ENCODE peak calls at places on chromosomes 5 and 9, in nine cellular contexts. One of them, this sample, is unnamed.

GRCh38 chr9:75788006-75788634 is 102.4 kb upstream of the PCSK5 start:
- DNase-seq in activated CD4-positive, alpha-beta T cell treated with anti-CD3 and anti-CD28 coated beads, Interleukin-2, amount 50 U/mL, for 1 hour: no peak
- DNase-seq in mucosa of descending colon: no peak
- DNase-seq in stimulated activated naive CD8-positive, alpha-beta T cell treated with anti-CD3 and anti-CD28 coated beads, Interleukin-15, amount 100 ng/mL, for 72 hours: no peak
- DNase-seq in breast epithelium: no peak
- DNase-seq in ovary: peak; percentile 43
- DNase-seq in thyroid gland: no peak
- DNase-seq in cardiac fibroblast: peak; percentile 92
- DNase-seq in H7: no peak
- DNase-seq in this sample: no peak

GRCh38 chr9:123003467-123003866 is 30.0 kb upstream of the GPR21 start:
- DNase-seq in mucosa of descending colon: no peak
- DNase-seq in stimulated activated naive CD8-positive, alpha-beta T cell treated with anti-CD3 and anti-CD28 coated beads, Interleukin-15, amount 100 ng/mL, for 72 hours: no peak
- DNase-seq in breast epithelium: no peak
- DNase-seq in activated CD4-positive, alpha-beta T cell treated with anti-CD3 and anti-CD28 coated beads, Interleukin-2, amount 50 U/mL, for 1 hour: no peak
- DNase-seq in thyroid gland: no peak
- DNase-seq in ovary: no peak
- DNase-seq in cardiac fibroblast: peak; percentile 59
- DNase-seq in H7: no peak
- DNase-seq in this sample: no peak

GRCh38 chr9:92636627-92637026 is 33.3 kb downstream of the IPPK start:
- DNase-seq in ovary: no peak
- DNase-seq in stimulated activated naive CD8-positive, alpha-beta T cell treated with anti-CD3 and anti-CD28 coated beads, Interleukin-15, amount 100 ng/mL, for 72 hours: no peak
- DNase-seq in breast epithelium: no peak
- DNase-seq in activated CD4-positive, alpha-beta T cell treated with anti-CD3 and anti-CD28 coated beads, Interleukin-2, amount 50 U/mL, for 1 hour: no peak
- DNase-seq in cardiac fibroblast: no peak
- DNase-seq in thyroid gland: no peak
- DNase-seq in mucosa of descending colon: no peak
- DNase-seq in H7: no peak
- DNase-seq in this sample: no peak

GRCh38 chr5:133944263-133945230 is 23.9 kb downstream of the C5orf15 start:
- DNase-seq in cardiac fibroblast: peak; percentile 65
- DNase-seq in stimulated activated naive CD8-positive, alpha-beta T cell treated with anti-CD3 and anti-CD28 coated beads, Interleukin-15, amount 100 ng/mL, for 72 hours: peak; percentile 63
- DNase-seq in mucosa of descending colon: no peak
- DNase-seq in breast epithelium: no peak
- DNase-seq in H7: peak; percentile 72
- DNase-seq in ovary: no peak
- DNase-seq in thyroid gland: peak; percentile 46
- DNase-seq in activated CD4-positive, alpha-beta T cell treated with anti-CD3 and anti-CD28 coated beads, Interleukin-2, amount 50 U/mL, for 1 hour: peak; percentile 22
- DNase-seq in this sample: no peak

GRCh38 chr9:138074516-138074915 is 196.9 kb downstream of the CACNA1B start:
- DNase-seq in thyroid gland: no peak
- DNase-seq in activated CD4-positive, alpha-beta T cell treated with anti-CD3 and anti-CD28 coated beads, Interleukin-2, amount 50 U/mL, for 1 hour: no peak
- DNase-seq in H7: peak; percentile 28
- DNase-seq in ovary: no peak
- DNase-seq in cardiac fibroblast: no peak
- DNase-seq in breast epithelium: no peak
- DNase-seq in stimulated activated naive CD8-positive, alpha-beta T cell treated with anti-CD3 and anti-CD28 coated beads, Interleukin-15, amount 100 ng/mL, for 72 hours: no peak
- DNase-seq in mucosa of descending colon: no peak
- DNase-seq in this sample: no peak

GRCh38 chr5:151805414-151806225 is 33.9 kb downstream of the G3BP1 start:
- DNase-seq in thyroid gland: no peak
- DNase-seq in breast epithelium: no peak
- DNase-seq in mucosa of descending colon: no peak
- DNase-seq in cardiac fibroblast: peak; percentile 51
- DNase-seq in activated CD4-positive, alpha-beta T cell treated with anti-CD3 and anti-CD28 coated beads, Interleukin-2, amount 50 U/mL, for 1 hour: no peak
- DNase-seq in stimulated activated naive CD8-positive, alpha-beta T cell treated with anti-CD3 and anti-CD28 coated beads, Interleukin-15, amount 100 ng/mL, for 72 hours: no peak
- DNase-seq in ovary: no peak
- DNase-seq in H7: no peak
- DNase-seq in this sample: no peak

GRCh38 chr9:110041452-110041851 is 166.5 kb downstream of the C9orf152 start:
- DNase-seq in stimulated activated naive CD8-positive, alpha-beta T cell treated with anti-CD3 and anti-CD28 coated beads, Interleukin-15, amount 100 ng/mL, for 72 hours: no peak
- DNase-seq in activated CD4-positive, alpha-beta T cell treated with anti-CD3 and anti-CD28 coated beads, Interleukin-2, amount 50 U/mL, for 1 hour: no peak
- DNase-seq in mucosa of descending colon: no peak
- DNase-seq in cardiac fibroblast: peak; percentile 9
- DNase-seq in breast epithelium: no peak
- DNase-seq in thyroid gland: no peak
- DNase-seq in H7: no peak
- DNase-seq in ovary: no peak
- DNase-seq in this sample: no peak

GRCh38 chr5:102483736-102484135 is 15.1 kb downstream of the SLCO6A1 start:
- DNase-seq in breast epithelium: no peak
- DNase-seq in thyroid gland: no peak
- DNase-seq in stimulated activated naive CD8-positive, alpha-beta T cell treated with anti-CD3 and anti-CD28 coated beads, Interleukin-15, amount 100 ng/mL, for 72 hours: no peak
- DNase-seq in mucosa of descending colon: no peak
- DNase-seq in cardiac fibroblast: peak; percentile 62
- DNase-seq in activated CD4-positive, alpha-beta T cell treated with anti-CD3 and anti-CD28 coated beads, Interleukin-2, amount 50 U/mL, for 1 hour: no peak
- DNase-seq in H7: no peak
- DNase-seq in ovary: no peak
- DNase-seq in this sample: no peak

GRCh38 chr9:5510360-5510931 is at the start of gene PDCD1LG2:
- DNase-seq in cardiac fibroblast: peak; percentile 88
- DNase-seq in thyroid gland: no peak
- DNase-seq in breast epithelium: no peak
- DNase-seq in activated CD4-positive, alpha-beta T cell treated with anti-CD3 and anti-CD28 coated beads, Interleukin-2, amount 50 U/mL, for 1 hour: no peak
- DNase-seq in H7: no peak
- DNase-seq in ovary: no peak
- DNase-seq in mucosa of descending colon: no peak
- DNase-seq in stimulated activated naive CD8-positive, alpha-beta T cell treated with anti-CD3 and anti-CD28 coated beads, Interleukin-15, amount 100 ng/mL, for 72 hours: peak; percentile 43
- DNase-seq in this sample: no peak

GRCh38 chr5:139747583-139748504 is 47.8 kb upstream of the PSD2 start:
- DNase-seq in thyroid gland: peak; percentile 83
- DNase-seq in breast epithelium: no peak
- DNase-seq in ovary: peak; percentile 42
- DNase-seq in H7: peak; percentile 79
- DNase-seq in stimulated activated naive CD8-positive, alpha-beta T cell treated with anti-CD3 and anti-CD28 coated beads, Interleukin-15, amount 100 ng/mL, for 72 hours: peak; percentile 72
- DNase-seq in mucosa of descending colon: no peak
- DNase-seq in activated CD4-positive, alpha-beta T cell treated with anti-CD3 and anti-CD28 coated beads, Interleukin-2, amount 50 U/mL, for 1 hour: peak; percentile 33
- DNase-seq in cardiac fibroblast: peak; percentile 31
- DNase-seq in this sample: peak; percentile 48

GRCh38 chr5:102433473-102433872 is 65.3 kb downstream of the SLCO6A1 start:
- DNase-seq in activated CD4-positive, alpha-beta T cell treated with anti-CD3 and anti-CD28 coated beads, Interleukin-2, amount 50 U/mL, for 1 hour: no peak
- DNase-seq in breast epithelium: no peak
- DNase-seq in cardiac fibroblast: no peak
- DNase-seq in ovary: no peak
- DNase-seq in H7: no peak
- DNase-seq in mucosa of descending colon: no peak
- DNase-seq in stimulated activated naive CD8-positive, alpha-beta T cell treated with anti-CD3 and anti-CD28 coated beads, Interleukin-15, amount 100 ng/mL, for 72 hours: no peak
- DNase-seq in thyroid gland: no peak
- DNase-seq in this sample: no peak

GRCh38 chr5:35736280-35736679 is 118.6 kb downstream of the SPEF2 start:
- DNase-seq in H7: no peak
- DNase-seq in breast epithelium: no peak
- DNase-seq in ovary: no peak
- DNase-seq in thyroid gland: no peak
- DNase-seq in stimulated activated naive CD8-positive, alpha-beta T cell treated with anti-CD3 and anti-CD28 coated beads, Interleukin-15, amount 100 ng/mL, for 72 hours: peak; percentile 48
- DNase-seq in cardiac fibroblast: no peak
- DNase-seq in mucosa of descending colon: no peak
- DNase-seq in activated CD4-positive, alpha-beta T cell treated with anti-CD3 and anti-CD28 coated beads, Interleukin-2, amount 50 U/mL, for 1 hour: no peak
- DNase-seq in this sample: no peak

GRCh38 chr5:81542242-81542641 is 148.3 kb upstream of the ACOT12 start:
- DNase-seq in stimulated activated naive CD8-positive, alpha-beta T cell treated with anti-CD3 and anti-CD28 coated beads, Interleukin-15, amount 100 ng/mL, for 72 hours: no peak
- DNase-seq in mucosa of descending colon: no peak
- DNase-seq in H7: no peak
- DNase-seq in cardiac fibroblast: no peak
- DNase-seq in activated CD4-positive, alpha-beta T cell treated with anti-CD3 and anti-CD28 coated beads, Interleukin-2, amount 50 U/mL, for 1 hour: no peak
- DNase-seq in ovary: no peak
- DNase-seq in breast epithelium: no peak
- DNase-seq in thyroid gland: no peak
- DNase-seq in this sample: no peak

GRCh38 chr5:86570427-86571083 is 47.2 kb upstream of the COX7C start:
- DNase-seq in activated CD4-positive, alpha-beta T cell treated with anti-CD3 and anti-CD28 coated beads, Interleukin-2, amount 50 U/mL, for 1 hour: no peak
- DNase-seq in breast epithelium: no peak
- DNase-seq in mucosa of descending colon: no peak
- DNase-seq in stimulated activated naive CD8-positive, alpha-beta T cell treated with anti-CD3 and anti-CD28 coated beads, Interleukin-15, amount 100 ng/mL, for 72 hours: no peak
- DNase-seq in thyroid gland: no peak
- DNase-seq in cardiac fibroblast: no peak
- DNase-seq in ovary: no peak
- DNase-seq in H7: no peak
- DNase-seq in this sample: no peak

GRCh38 chr9:4009006-4009511 is 290.8 kb downstream of the GLIS3 start:
- DNase-seq in breast epithelium: no peak
- DNase-seq in H7: no peak
- DNase-seq in mucosa of descending colon: no peak
- DNase-seq in ovary: no peak
- DNase-seq in activated CD4-positive, alpha-beta T cell treated with anti-CD3 and anti-CD28 coated beads, Interleukin-2, amount 50 U/mL, for 1 hour: no peak
- DNase-seq in cardiac fibroblast: no peak
- DNase-seq in stimulated activated naive CD8-positive, alpha-beta T cell treated with anti-CD3 and anti-CD28 coated beads, Interleukin-15, amount 100 ng/mL, for 72 hours: no peak
- DNase-seq in thyroid gland: no peak
- DNase-seq in this sample: no peak

GRCh38 chr5:78653969-78654368 is 5.4 kb upstream of the LHFPL2 start:
- DNase-seq in cardiac fibroblast: no peak
- DNase-seq in H7: no peak
- DNase-seq in stimulated activated naive CD8-positive, alpha-beta T cell treated with anti-CD3 and anti-CD28 coated beads, Interleukin-15, amount 100 ng/mL, for 72 hours: no peak
- DNase-seq in activated CD4-positive, alpha-beta T cell treated with anti-CD3 and anti-CD28 coated beads, Interleukin-2, amount 50 U/mL, for 1 hour: no peak
- DNase-seq in ovary: no peak
- DNase-seq in mucosa of descending colon: no peak
- DNase-seq in breast epithelium: no peak
- DNase-seq in thyroid gland: no peak
- DNase-seq in this sample: no peak

GRCh38 chr9:92617195-92617813 is 52.6 kb downstream of the IPPK start:
- DNase-seq in activated CD4-positive, alpha-beta T cell treated with anti-CD3 and anti-CD28 coated beads, Interleukin-2, amount 50 U/mL, for 1 hour: no peak
- DNase-seq in mucosa of descending colon: no peak
- DNase-seq in stimulated activated naive CD8-positive, alpha-beta T cell treated with anti-CD3 and anti-CD28 coated beads, Interleukin-15, amount 100 ng/mL, for 72 hours: no peak
- DNase-seq in ovary: peak; percentile 47
- DNase-seq in breast epithelium: no peak
- DNase-seq in thyroid gland: no peak
- DNase-seq in H7: no peak
- DNase-seq in cardiac fibroblast: no peak
- DNase-seq in this sample: no peak

GRCh38 chr9:93673844-93674334 is 97.5 kb downstream of the PHF2 start:
- DNase-seq in ovary: peak; percentile 11
- DNase-seq in mucosa of descending colon: no peak
- DNase-seq in H7: peak; percentile 40
- DNase-seq in cardiac fibroblast: no peak
- DNase-seq in thyroid gland: peak; percentile 3
- DNase-seq in stimulated activated naive CD8-positive, alpha-beta T cell treated with anti-CD3 and anti-CD28 coated beads, Interleukin-15, amount 100 ng/mL, for 72 hours: peak; percentile 1
- DNase-seq in activated CD4-positive, alpha-beta T cell treated with anti-CD3 and anti-CD28 coated beads, Interleukin-2, amount 50 U/mL, for 1 hour: no peak
- DNase-seq in breast epithelium: peak; percentile 43
- DNase-seq in this sample: no peak

GRCh38 chr5:139828207-139828895 is 32.7 kb downstream of the PSD2 start:
- DNase-seq in thyroid gland: no peak
- DNase-seq in ovary: no peak
- DNase-seq in activated CD4-positive, alpha-beta T cell treated with anti-CD3 and anti-CD28 coated beads, Interleukin-2, amount 50 U/mL, for 1 hour: no peak
- DNase-seq in stimulated activated naive CD8-positive, alpha-beta T cell treated with anti-CD3 and anti-CD28 coated beads, Interleukin-15, amount 100 ng/mL, for 72 hours: no peak
- DNase-seq in mucosa of descending colon: no peak
- DNase-seq in breast epithelium: no peak
- DNase-seq in H7: no peak
- DNase-seq in cardiac fibroblast: no peak
- DNase-seq in this sample: no peak